ENCODE peak calls at places on chromosomes 11 and 22, in nine cellular contexts. O, W, M, U, A, B, Q, H and Z are unnamed samples.

GRCh38 chr11:94877446-94878200 is 95.7 kb downstream of the CWC15 start:
- DNase-seq in W (peak; percentile 73), H (no peak), B (no peak), Q (no peak), M (no peak), U (no peak), O (no peak), A (no peak), Z (no peak)

GRCh38 chr11:123181075-123181474 is 14.0 kb downstream of the CLMP start:
- DNase-seq in A (no peak), Q (no peak), O (no peak), H (no peak), M (no peak), W (no peak), U (peak; percentile 61), B (no peak), Z (no peak)

GRCh38 chr11:17802491-17802890 is 67.9 kb downstream of the KCNC1 start:
- DNase-seq in M (no peak), Q (no peak), H (no peak), B (no peak), W (no peak), A (no peak), O (no peak), U (no peak), Z (no peak)

GRCh38 chr11:134349802-134350355 is 18.1 kb downstream of the GLB1L2 start:
- DNase-seq in H (no peak), A (no peak), Q (no peak), O (no peak), W (no peak), U (no peak), M (no peak), B (no peak), Z (no peak)

GRCh38 chr11:10459029-10459970 is 4.2 kb downstream of the AMPD3 start:
- DNase-seq in W (no peak), O (no peak), Q (no peak), U (no peak), A (no peak), H (peak; percentile 55), M (no peak), B (no peak), Z (no peak)

GRCh38 chr22:45454260-45454659 is 40.8 kb downstream of the RIBC2 start:
- DNase-seq in U (peak; percentile 87), A (no peak), Q (no peak), B (no peak), M (no peak), W (no peak), H (no peak), O (no peak), Z (no peak)

GRCh38 chr11:87301785-87302540 is 264.2 kb downstream of the TMEM135 start:
- DNase-seq in M (no peak), B (no peak), H (no peak), U (no peak), A (no peak), W (no peak), O (no peak), Q (no peak), Z (no peak)

GRCh38 chr11:65793625-65794400 is 7.0 kb downstream of the OVOL1 start:
- DNase-seq in W (no peak), U (no peak), A (no peak), M (no peak), O (no peak), B (no peak), H (no peak), Q (peak; percentile 30), Z (no peak)

GRCh38 chr11:110092577-110093406 is at the start of gene ZC3H12C:
- DNase-seq in H (no peak), W (peak; percentile 90), B (peak; percentile 73), O (peak; percentile 94), Q (peak; percentile 89), M (peak; percentile 87), U (peak; percentile 93), A (peak; percentile 13), Z (peak; percentile 52)

GRCh38 chr22:37431811-37432707 is 4.8 kb upstream of the ELFN2 start:
- DNase-seq in B (no peak), W (peak; percentile 96), Q (no peak), O (no peak), H (no peak), M (no peak), A (no peak), U (peak; percentile 95), Z (peak; percentile 86)

GRCh38 chr11:34449013-34449412 is 10.3 kb downstream of the CAT start:
- DNase-seq in U (no peak), M (no peak), B (no peak), A (no peak), O (no peak), H (no peak), Q (no peak), W (no peak), Z (no peak)